ENCODE peak calls at places on chromosomes 12 and 14, in four cellular contexts. L, C, T and A are unnamed samples.
A peak's percentile ranks its signal among the peaks of the same experiment; 100 is the strongest.

GRCh38 chr12:87383705-87384104 is 645.5 kb downstream of the C12orf50 start:
- DNase-seq in C (no peak), L (no peak), T (no peak), A (no peak)

GRCh38 chr12:9750276-9751203 is 10.2 kb downstream of the CD69 start:
- DNase-seq in L (no peak), T (peak; percentile 46), C (peak; percentile 15), A (no peak)

GRCh38 chr14:65495196-65495595 is 82.7 kb downstream of the FUT8 start:
- DNase-seq in C (no peak), L (no peak), T (no peak), A (no peak)

GRCh38 chr12:100851637-100852036 is 57.1 kb downstream of the ANO4 start:
- DNase-seq in T (no peak), L (no peak), C (no peak), A (no peak)

GRCh38 chr12:121981456-121981855 is 40.2 kb upstream of the BCL7A start:
- DNase-seq in L (no peak), T (no peak), C (no peak), A (no peak)

GRCh38 chr12:25811656-25812126 is 146.8 kb upstream of the RASSF8 start:
- DNase-seq in L (no peak), T (no peak), C (no peak), A (no peak)

GRCh38 chr12:105820407-105821140 is 318.2 kb downstream of the NUAK1 start:
- DNase-seq in C (peak; percentile 40), T (no peak), L (peak; percentile 86), A (peak; percentile 79)

GRCh38 chr12:43306066-43306465 is 245.9 kb downstream of the ADAMTS20 start:
- DNase-seq in L (no peak), C (no peak), T (no peak), A (no peak)

GRCh38 chr12:65536876-65537661 is 258.6 kb downstream of the MSRB3 start:
- DNase-seq in T (no peak), C (no peak), L (peak; percentile 76), A (peak; percentile 83)

GRCh38 chr12:42180990-42181611 is 36.4 kb upstream of the GXYLT1 start:
- DNase-seq in L (no peak), C (no peak), T (no peak), A (no peak)

GRCh38 chr14:52313493-52313881 is 625 bp upstream of the PTGER2 start:
- DNase-seq in L (no peak), C (peak; percentile 13), T (no peak), A (no peak)

GRCh38 chr14:99758121-99758871 is 34.9 kb upstream of the EML1 start:
- DNase-seq in T (no peak), C (no peak), L (peak; percentile 48), A (no peak)

GRCh38 chr14:75559045-75559444 is 19.4 kb upstream of the FLVCR2 start:
- DNase-seq in T (no peak), L (no peak), C (no peak), A (no peak)
- H3K27ac ChIP-seq in T (no peak overlapping the region), L (no peak overlapping the region), C (no peak overlapping the region), A (no peak overlapping the region)

DNA sequence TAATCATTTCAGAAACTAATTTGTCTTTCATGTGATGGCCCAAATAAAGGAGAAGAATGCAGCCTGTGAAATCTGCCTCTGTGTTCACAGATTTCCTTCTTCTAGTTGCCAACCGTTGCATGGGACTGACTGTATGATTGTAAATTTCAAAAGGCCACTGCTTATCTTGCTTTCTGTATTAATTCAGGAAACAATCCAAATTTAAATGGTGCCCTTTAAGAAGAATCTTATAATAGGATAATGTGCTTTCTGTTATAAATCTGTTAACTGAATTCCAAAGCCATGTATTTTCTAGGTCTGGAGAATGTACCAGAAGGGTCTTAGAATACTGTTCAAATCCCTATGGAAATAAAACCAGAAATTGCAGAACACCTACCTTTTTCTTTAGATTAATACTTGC is 58.6 kb upstream of the ATP2A2 start:
- DNase-seq in T (no peak), C (no peak), L (no peak), A (no peak)
- H3K27ac ChIP-seq in T (no peak overlapping the region), C (no peak overlapping the region), L (peak overlapping the region; percentile 78), A (peak overlapping the region; percentile 58)

GRCh38 chr14:21024668-21025373 is at the start of gene NDRG2:
- DNase-seq in L (peak; percentile 91), C (peak; percentile 90), T (peak; percentile 79), A (peak; percentile 84)
- H3K27ac ChIP-seq in L (peak within 1 kb of the TSS; percentile 96), C (peak within 1 kb of the TSS; percentile 97), T (peak within 1 kb of the TSS; percentile 33), A (peak within 1 kb of the TSS; percentile 94)

DNA sequence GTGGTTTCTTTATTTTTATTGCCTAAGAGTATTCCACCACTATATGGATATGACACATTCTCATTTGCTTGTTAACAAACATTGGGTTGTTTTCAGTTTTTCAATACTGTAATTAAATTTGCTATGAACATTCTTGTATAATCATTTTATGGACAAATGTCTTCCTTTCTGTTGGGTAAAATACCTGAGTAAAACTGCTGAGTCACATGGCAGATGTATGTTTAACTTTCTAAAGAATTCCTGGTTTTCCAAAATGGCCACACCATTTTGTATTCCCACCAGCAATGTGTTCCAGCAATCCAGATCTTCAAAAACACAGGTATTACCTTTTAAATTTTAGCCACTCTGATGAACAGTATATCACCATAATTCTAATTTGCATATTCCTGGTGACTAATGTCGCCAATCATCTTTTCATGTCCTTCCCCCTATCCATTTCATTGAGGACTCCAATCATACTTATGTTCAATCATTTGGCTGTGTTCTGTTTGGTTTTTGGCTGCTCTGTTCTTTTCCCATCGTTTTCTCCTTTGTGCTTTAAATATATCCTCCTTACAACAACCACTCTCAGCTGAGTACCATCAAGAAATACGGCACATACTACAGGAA is 36.0 kb downstream of the CDK17 start:
- DNase-seq in T (no peak), C (no peak), L (no peak), A (no peak)
- H3K27ac ChIP-seq in T (no peak overlapping the region), C (no peak overlapping the region), L (no peak overlapping the region), A (no peak overlapping the region)

GRCh38 chr14:24316597-24316950 is 5.3 kb downstream of the LTB4R start:
- DNase-seq in T (no peak), L (no peak), C (no peak), A (no peak)

GRCh38 chr14:24317141-24317927 is 6.0 kb downstream of the LTB4R start:
- DNase-seq in T (no peak), L (no peak), C (no peak), A (no peak)

GRCh38 chr14:24314377-24315193 is 3.3 kb downstream of the LTB4R start:
- DNase-seq in L (no peak), T (no peak), C (no peak), A (no peak)

GRCh38 chr14:24315243-24315806 is 4.0 kb downstream of the LTB4R start:
- DNase-seq in L (no peak), C (no peak), T (no peak), A (no peak)

GRCh38 chr14:24315807-24316596 is 4.7 kb downstream of the LTB4R start:
- DNase-seq in L (no peak), C (peak; percentile 55), T (no peak), A (no peak)
- H3K27ac ChIP-seq in L (no peak overlapping the region), C (no peak overlapping the region), T (no peak overlapping the region), A (no peak overlapping the region)

GRCh38 chr14:91284791-91285548 is 40.5 kb upstream of the GPR68 start:
- DNase-seq in L (no peak), C (no peak), T (no peak), A (no peak)
- H3K27ac ChIP-seq in L (peak overlapping the region; percentile 46), C (no peak overlapping the region), T (no peak overlapping the region), A (peak overlapping the region; percentile 13)

GRCh38 chr12:124030008-124030407 is 57.0 kb downstream of the ZNF664 start:
- DNase-seq in C (no peak), L (no peak), T (no peak), A (no peak)

GRCh38 chr12:124025661-124026060 is 52.6 kb downstream of the ZNF664 start:
- DNase-seq in L (no peak), C (no peak), T (no peak), A (no peak)

GRCh38 chr12:124028560-124028935 is 55.5 kb downstream of the ZNF664 start:
- DNase-seq in C (no peak), T (no peak), L (no peak), A (no peak)

GRCh38 chr12:124026755-124027745 is 54.0 kb downstream of the ZNF664 start:
- DNase-seq in L (no peak), C (no peak), T (no peak), A (no peak)

DNA sequence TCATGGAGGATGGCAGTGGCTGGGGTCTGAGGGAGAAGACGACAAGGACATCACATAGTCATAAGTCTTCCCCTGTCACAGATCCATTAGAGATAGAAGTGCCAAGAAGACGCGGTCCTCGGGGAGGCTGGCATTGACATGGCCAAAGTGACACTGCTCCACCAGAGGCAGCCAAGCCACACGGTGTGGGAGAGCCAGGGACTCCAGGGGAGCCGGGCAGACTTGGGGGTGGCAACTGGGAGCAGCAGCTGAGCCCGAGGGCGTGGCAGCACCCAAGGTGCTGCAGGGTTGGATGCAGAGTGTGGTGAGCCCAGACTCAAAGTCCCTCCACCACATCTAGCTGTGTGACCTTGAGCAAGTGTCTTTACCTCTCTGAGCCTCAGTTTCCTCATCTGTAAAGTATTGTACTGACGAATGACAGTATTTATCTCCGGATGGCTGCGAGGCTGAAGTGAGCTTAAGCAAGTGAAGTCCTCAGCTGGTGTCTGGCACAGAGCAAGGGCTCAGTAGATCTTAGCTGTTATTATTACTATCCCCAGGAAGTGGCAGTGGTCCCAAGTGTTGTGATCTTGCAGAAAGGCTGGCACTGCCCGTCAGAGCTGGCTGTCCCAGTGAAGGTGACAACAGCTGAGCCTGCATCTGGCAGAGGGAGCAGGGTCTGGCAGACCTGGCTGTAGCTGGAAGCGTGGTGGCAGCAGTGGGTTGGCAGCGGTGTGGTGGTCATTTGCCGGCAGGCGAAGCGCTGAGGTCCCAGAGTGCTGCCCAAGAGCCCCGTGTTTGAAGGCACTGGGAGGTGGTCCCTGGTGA is 54.9 kb downstream of the ZNF664 start:
- DNase-seq in T (no peak), C (no peak), L (no peak), A (no peak)
- H3K27ac ChIP-seq in T (no peak overlapping the region), C (no peak overlapping the region), L (no peak overlapping the region), A (no peak overlapping the region)